ENCODE peak calls at places on chromosomes 11 and 22, in four cellular contexts. I, F, U and G are unnamed samples.

GRCh38 chr11:134579709-134580634 is 167.9 kb upstream of the B3GAT1 start:
- DNase-seq in U (no peak), F (no peak), I (no peak), G (no peak)

GRCh38 chr22:46684706-46685105 is 53.3 kb downstream of the CERK start:
- DNase-seq in F (no peak), I (no peak), U (no peak), G (no peak)

GRCh38 chr11:36016263-36016662 is 72.4 kb downstream of the LDLRAD3 start:
- DNase-seq in U (no peak), F (no peak), I (no peak), G (no peak)

GRCh38 chr11:131495417-131495816 is 125.0 kb downstream of the NTM start:
- DNase-seq in F (peak; percentile 72), I (no peak), U (no peak), G (no peak)

GRCh38 chr11:74257934-74258553 is 53.4 kb downstream of the P4HA3 start:
- DNase-seq in F (no peak), I (no peak), U (no peak), G (no peak)

GRCh38 chr22:43829448-43829821 is 17.3 kb upstream of the EFCAB6 start:
- DNase-seq in U (no peak), I (no peak), F (no peak), G (no peak)

GRCh38 chr11:104092744-104093143 is 56.3 kb downstream of the DDI1 start:
- DNase-seq in U (no peak), F (no peak), I (no peak), G (no peak)

GRCh38 chr22:20205964-20206708 is 55.3 kb upstream of the CCDC188 start:
- DNase-seq in U (no peak), F (peak; percentile 76), I (peak; percentile 86), G (peak; percentile 34)

GRCh38 chr11:47270331-47271271 is 668 bp downstream of the MADD start:
- DNase-seq in F (no peak), I (peak; percentile 67), U (peak; percentile 48), G (no peak)

GRCh38 chr11:34609850-34610249 is 11.0 kb upstream of the EHF start:
- DNase-seq in F (no peak), U (no peak), I (no peak), G (no peak)

GRCh38 chr11:115612331-115612730 is 108.1 kb upstream of the CADM1 start:
- DNase-seq in F (no peak), I (no peak), U (no peak), G (no peak)

GRCh38 chr22:49419661-49420060 is 408.0 kb downstream of the BRD1 start:
- DNase-seq in U (no peak), I (no peak), F (no peak), G (no peak)

GRCh38 chr11:47111318-47111804 is 65.3 kb downstream of the ARFGAP2 start:
- DNase-seq in F (no peak), U (no peak), I (no peak), G (no peak)

GRCh38 chr11:11313902-11314692 is 39.0 kb downstream of the CSNK2A3 start:
- DNase-seq in I (no peak), U (no peak), F (no peak), G (no peak)

GRCh38 chr11:1071571-1072115 is 3.0 kb upstream of the MUC2 start:
- DNase-seq in I (no peak), F (peak; percentile 62), U (no peak), G (no peak)

GRCh38 chr11:108135845-108136599 is 14.7 kb downstream of the ACAT1 start:
- DNase-seq in F (no peak), U (no peak), I (peak; percentile 60), G (no peak)

GRCh38 chr11:85955531-85955930 is 100.3 kb downstream of the CCDC83 start:
- DNase-seq in F (no peak), U (no peak), I (no peak), G (no peak)

GRCh38 chr11:125494987-125495725 is 909 bp downstream of the FEZ1 start:
- DNase-seq in F (peak; percentile 59), U (peak; percentile 54), I (no peak), G (no peak)